ENCODE peak calls at places on chromosomes 11 and 22, in nine cellular contexts. One of them, this sample, is unnamed.

GRCh38 chr22:43883012-43883661 is 8.7 kb downstream of the PNPLA5 start:
- DNase-seq in Peyer's patch: peak; percentile 55
- DNase-seq in transverse colon: peak; percentile 36
- DNase-seq in tibial nerve: no peak
- DNase-seq in HCT116: peak; percentile 81
- DNase-seq in K562: peak; percentile 84
- DNase-seq in IMR-90: peak; percentile 81
- DNase-seq in stomach: peak; percentile 37
- DNase-seq in thyroid gland: peak; percentile 12
- DNase-seq in this sample: peak; percentile 53

GRCh38 chr11:118226781-118227180 is 2.0 kb upstream of the JAML start:
- DNase-seq in IMR-90: no peak
- DNase-seq in HCT116: no peak
- DNase-seq in transverse colon: no peak
- DNase-seq in tibial nerve: no peak
- DNase-seq in K562: no peak
- DNase-seq in thyroid gland: no peak
- DNase-seq in Peyer's patch: no peak
- DNase-seq in stomach: no peak
- DNase-seq in this sample: no peak

GRCh38 chr22:32106930-32107329 is 52.2 kb downstream of the C22orf42 start:
- DNase-seq in Peyer's patch: no peak
- DNase-seq in transverse colon: no peak
- DNase-seq in K562: peak; percentile 14
- DNase-seq in IMR-90: no peak
- DNase-seq in stomach: no peak
- DNase-seq in tibial nerve: no peak
- DNase-seq in thyroid gland: no peak
- DNase-seq in HCT116: no peak
- DNase-seq in this sample: no peak

GRCh38 chr11:133844217-133844616 is 1.1 kb downstream of the SPATA19 start:
- DNase-seq in IMR-90: no peak
- DNase-seq in stomach: no peak
- DNase-seq in Peyer's patch: no peak
- DNase-seq in tibial nerve: no peak
- DNase-seq in HCT116: no peak
- DNase-seq in transverse colon: no peak
- DNase-seq in K562: no peak
- DNase-seq in thyroid gland: peak; percentile 33
- DNase-seq in this sample: no peak

GRCh38 chr22:46090051-46090591 is 60.2 kb upstream of the PPARA start:
- DNase-seq in Peyer's patch: no peak
- DNase-seq in HCT116: no peak
- DNase-seq in transverse colon: peak; percentile 28
- DNase-seq in K562: no peak
- DNase-seq in IMR-90: no peak
- DNase-seq in stomach: peak; percentile 85
- DNase-seq in thyroid gland: peak; percentile 30
- DNase-seq in tibial nerve: peak; percentile 19
- DNase-seq in this sample: peak; percentile 84

GRCh38 chr11:125724125-125724524 is 22.0 kb upstream of the PATE1 start:
- DNase-seq in K562: peak; percentile 9
- DNase-seq in HCT116: peak; percentile 12
- DNase-seq in transverse colon: no peak
- DNase-seq in Peyer's patch: no peak
- DNase-seq in tibial nerve: no peak
- DNase-seq in thyroid gland: no peak
- DNase-seq in stomach: no peak
- DNase-seq in IMR-90: peak; percentile 4
- DNase-seq in this sample: no peak

GRCh38 chr11:118748056-118748455 is 42.9 kb downstream of the DDX6 start:
- DNase-seq in IMR-90: no peak
- DNase-seq in stomach: no peak
- DNase-seq in K562: no peak
- DNase-seq in thyroid gland: no peak
- DNase-seq in HCT116: no peak
- DNase-seq in tibial nerve: no peak
- DNase-seq in transverse colon: no peak
- DNase-seq in Peyer's patch: no peak
- DNase-seq in this sample: peak; percentile 76

GRCh38 chr11:71310184-71310583 is 57.8 kb upstream of the SHANK2 start:
- DNase-seq in HCT116: no peak
- DNase-seq in K562: no peak
- DNase-seq in Peyer's patch: no peak
- DNase-seq in thyroid gland: no peak
- DNase-seq in tibial nerve: no peak
- DNase-seq in stomach: peak; percentile 5
- DNase-seq in IMR-90: no peak
- DNase-seq in transverse colon: no peak
- DNase-seq in this sample: no peak

GRCh38 chr22:37052386-37053309 is 1.1 kb downstream of the KCTD17 start:
- DNase-seq in K562: no peak
- DNase-seq in thyroid gland: no peak
- DNase-seq in stomach: no peak
- DNase-seq in tibial nerve: no peak
- DNase-seq in transverse colon: no peak
- DNase-seq in Peyer's patch: no peak
- DNase-seq in IMR-90: no peak
- DNase-seq in HCT116: no peak
- DNase-seq in this sample: no peak

GRCh38 chr11:132728026-132728425 is 804.3 kb downstream of the OPCML start:
- DNase-seq in tibial nerve: no peak
- DNase-seq in K562: no peak
- DNase-seq in thyroid gland: no peak
- DNase-seq in Peyer's patch: no peak
- DNase-seq in transverse colon: no peak
- DNase-seq in HCT116: no peak
- DNase-seq in stomach: no peak
- DNase-seq in IMR-90: no peak
- DNase-seq in this sample: no peak
- H3K9me3 ChIP-seq in tibial nerve: no peaks in the 10 kb centered on the region
- H3K9me3 ChIP-seq in K562: no peaks in the 10 kb centered on the region
- H3K9me3 ChIP-seq in thyroid gland: no peaks in the 10 kb centered on the region
- H3K9me3 ChIP-seq in Peyer's patch: no peaks in the 10 kb centered on the region
- H3K9me3 ChIP-seq in transverse colon: no peaks in the 10 kb centered on the region
- H3K9me3 ChIP-seq in HCT116: peaks cover 11% of the 10 kb centered on the region
- H3K9me3 ChIP-seq in stomach: no peaks in the 10 kb centered on the region
- H3K9me3 ChIP-seq in IMR-90: no peaks in the 10 kb centered on the region
- H3K9me3 ChIP-seq in this sample: no peaks in the 10 kb centered on the region

GRCh38 chr22:39278040-39278439 is 33.3 kb upstream of the PDGFB start:
- DNase-seq in HCT116: no peak
- DNase-seq in thyroid gland: no peak
- DNase-seq in Peyer's patch: no peak
- DNase-seq in stomach: no peak
- DNase-seq in K562: no peak
- DNase-seq in transverse colon: no peak
- DNase-seq in tibial nerve: no peak
- DNase-seq in IMR-90: peak; percentile 53
- DNase-seq in this sample: no peak
- H3K4me1 ChIP-seq in HCT116: no peaks in the 10 kb centered on the region
- H3K4me1 ChIP-seq in thyroid gland: peaks cover 9% of the 10 kb centered on the region
- H3K4me1 ChIP-seq in Peyer's patch: no peaks in the 10 kb centered on the region
- H3K4me1 ChIP-seq in stomach: peaks cover 5% of the 10 kb centered on the region
- H3K4me1 ChIP-seq in K562: peaks cover 24% of the 10 kb centered on the region
- H3K4me1 ChIP-seq in transverse colon: no peaks in the 10 kb centered on the region
- H3K4me1 ChIP-seq in tibial nerve: peaks cover 8% of the 10 kb centered on the region
- H3K4me1 ChIP-seq in IMR-90: peaks cover 16% of the 10 kb centered on the region
- H3K4me1 ChIP-seq in this sample: no peaks in the 10 kb centered on the region

GRCh38 chr11:104159356-104159755 is 4.6 kb downstream of the PDGFD start:
- DNase-seq in IMR-90: peak; percentile 54
- DNase-seq in tibial nerve: no peak
- DNase-seq in transverse colon: no peak
- DNase-seq in HCT116: no peak
- DNase-seq in stomach: no peak
- DNase-seq in thyroid gland: no peak
- DNase-seq in Peyer's patch: no peak
- DNase-seq in K562: no peak
- DNase-seq in this sample: no peak

GRCh38 chr11:104161751-104162450 is 2.0 kb downstream of the PDGFD start:
- DNase-seq in thyroid gland: no peak
- DNase-seq in Peyer's patch: no peak
- DNase-seq in transverse colon: no peak
- DNase-seq in HCT116: no peak
- DNase-seq in tibial nerve: no peak
- DNase-seq in stomach: no peak
- DNase-seq in K562: no peak
- DNase-seq in IMR-90: peak; percentile 11
- DNase-seq in this sample: no peak

GRCh38 chr11:104163100-104164027 is 583 bp downstream of the PDGFD start:
- DNase-seq in Peyer's patch: no peak
- DNase-seq in transverse colon: no peak
- DNase-seq in tibial nerve: no peak
- DNase-seq in stomach: peak; percentile 30
- DNase-seq in thyroid gland: no peak
- DNase-seq in IMR-90: peak; percentile 20
- DNase-seq in K562: no peak
- DNase-seq in HCT116: no peak
- DNase-seq in this sample: no peak

GRCh38 chr11:104165014-104165413 is 1.1 kb upstream of the PDGFD start:
- DNase-seq in K562: no peak
- DNase-seq in transverse colon: no peak
- DNase-seq in thyroid gland: no peak
- DNase-seq in stomach: no peak
- DNase-seq in tibial nerve: no peak
- DNase-seq in Peyer's patch: no peak
- DNase-seq in IMR-90: no peak
- DNase-seq in HCT116: no peak
- DNase-seq in this sample: no peak

DNA sequence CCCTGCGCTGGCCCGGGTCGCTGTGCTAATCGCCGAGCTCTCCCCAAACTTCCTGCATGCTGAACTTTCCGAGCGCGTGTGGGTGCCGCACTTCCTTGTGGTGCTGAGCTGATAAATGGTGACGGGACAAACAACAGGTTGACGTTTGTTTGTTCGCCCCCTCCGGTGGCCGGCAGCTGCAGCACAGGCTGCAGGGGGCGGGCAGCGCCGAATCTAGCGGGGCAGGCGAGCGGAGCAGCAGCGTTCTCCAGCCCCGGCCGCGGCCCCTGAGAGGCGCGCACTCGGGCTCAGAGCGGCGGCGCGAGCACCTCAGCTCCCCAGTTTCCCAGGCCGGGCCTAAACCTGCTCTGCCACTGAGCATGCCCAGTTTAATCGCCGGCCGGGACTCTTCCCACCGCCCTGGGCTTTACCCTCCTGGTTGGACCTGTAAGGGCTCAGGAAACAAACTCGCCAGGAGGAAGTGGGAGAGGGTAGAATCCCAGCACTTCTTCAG is at the start of gene PDGFD:
- DNase-seq in tibial nerve: peak; percentile 21
- DNase-seq in transverse colon: peak; percentile 22
- DNase-seq in HCT116: no peak
- DNase-seq in IMR-90: peak; percentile 70
- DNase-seq in Peyer's patch: peak; percentile 72
- DNase-seq in thyroid gland: peak; percentile 9
- DNase-seq in stomach: peak; percentile 71
- DNase-seq in K562: peak; percentile 6
- DNase-seq in this sample: peak; percentile 46
- TF ChIP-seq POLR2A in tibial nerve: no peak
- TF ChIP-seq POLR2A in transverse colon: no peak
- TF ChIP-seq POLR2A in HCT116: no peak
- TF ChIP-seq POLR2A in IMR-90: no peak
- TF ChIP-seq POLR2A in Peyer's patch: no peak
- TF ChIP-seq POLR2A in thyroid gland: no peak
- TF ChIP-seq POLR2A in stomach: no peak
- TF ChIP-seq POLR2A in K562: no peak
- TF ChIP-seq POLR2A in this sample: no peak

GRCh38 chr11:35995872-35996271 is 52.0 kb downstream of the LDLRAD3 start:
- DNase-seq in thyroid gland: no peak
- DNase-seq in K562: no peak
- DNase-seq in IMR-90: no peak
- DNase-seq in transverse colon: no peak
- DNase-seq in Peyer's patch: no peak
- DNase-seq in tibial nerve: no peak
- DNase-seq in HCT116: no peak
- DNase-seq in stomach: no peak
- DNase-seq in this sample: no peak

GRCh38 chr11:35992551-35992950 is 48.7 kb downstream of the LDLRAD3 start:
- DNase-seq in tibial nerve: no peak
- DNase-seq in IMR-90: no peak
- DNase-seq in Peyer's patch: no peak
- DNase-seq in thyroid gland: no peak
- DNase-seq in transverse colon: no peak
- DNase-seq in K562: no peak
- DNase-seq in HCT116: no peak
- DNase-seq in stomach: no peak
- DNase-seq in this sample: no peak

GRCh38 chr11:35997908-35998307 is 54.0 kb downstream of the LDLRAD3 start:
- DNase-seq in Peyer's patch: no peak
- DNase-seq in thyroid gland: no peak
- DNase-seq in tibial nerve: no peak
- DNase-seq in stomach: no peak
- DNase-seq in HCT116: no peak
- DNase-seq in K562: no peak
- DNase-seq in IMR-90: no peak
- DNase-seq in transverse colon: no peak
- DNase-seq in this sample: no peak

GRCh38 chr11:35990816-35991215 is 47.0 kb downstream of the LDLRAD3 start:
- DNase-seq in transverse colon: no peak
- DNase-seq in HCT116: no peak
- DNase-seq in thyroid gland: no peak
- DNase-seq in stomach: no peak
- DNase-seq in K562: no peak
- DNase-seq in IMR-90: no peak
- DNase-seq in Peyer's patch: no peak
- DNase-seq in tibial nerve: no peak
- DNase-seq in this sample: no peak

GRCh38 chr11:35994421-35994820 is 50.6 kb downstream of the LDLRAD3 start:
- DNase-seq in transverse colon: no peak
- DNase-seq in HCT116: no peak
- DNase-seq in tibial nerve: no peak
- DNase-seq in thyroid gland: no peak
- DNase-seq in IMR-90: no peak
- DNase-seq in stomach: no peak
- DNase-seq in K562: no peak
- DNase-seq in Peyer's patch: no peak
- DNase-seq in this sample: no peak
- H3K9me3 ChIP-seq in transverse colon: no peaks in the 10 kb centered on the region
- H3K9me3 ChIP-seq in HCT116: no peaks in the 10 kb centered on the region
- H3K9me3 ChIP-seq in tibial nerve: no peaks in the 10 kb centered on the region
- H3K9me3 ChIP-seq in thyroid gland: no peaks in the 10 kb centered on the region
- H3K9me3 ChIP-seq in IMR-90: no peaks in the 10 kb centered on the region
- H3K9me3 ChIP-seq in stomach: peaks cover 2% of the 10 kb centered on the region
- H3K9me3 ChIP-seq in K562: no peaks in the 10 kb centered on the region
- H3K9me3 ChIP-seq in Peyer's patch: no peaks in the 10 kb centered on the region
- H3K9me3 ChIP-seq in this sample: no peaks in the 10 kb centered on the region

DNA sequence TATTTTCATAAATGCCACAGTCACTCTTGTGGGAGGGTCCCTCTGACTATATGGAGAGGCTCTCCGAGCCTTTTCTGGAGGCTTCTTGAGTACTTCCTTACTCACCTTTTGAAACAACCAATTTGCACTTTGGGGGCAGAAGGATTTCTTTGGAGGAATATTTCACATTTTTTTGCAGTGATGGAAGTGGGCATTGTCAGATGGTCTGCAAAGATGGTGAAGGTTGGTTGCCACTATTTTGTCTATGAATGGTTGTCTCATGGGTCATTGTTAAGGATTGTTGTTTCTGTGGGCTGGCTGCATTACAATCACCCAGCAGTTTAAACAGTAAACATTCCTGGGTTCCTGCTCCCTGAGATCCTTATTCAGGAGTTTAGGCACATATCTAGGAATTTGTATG is 388.2 kb downstream of the TMEM135 start:
- DNase-seq in K562: no peak
- DNase-seq in IMR-90: peak; percentile 62
- DNase-seq in stomach: no peak
- DNase-seq in tibial nerve: no peak
- DNase-seq in Peyer's patch: no peak
- DNase-seq in transverse colon: no peak
- DNase-seq in thyroid gland: no peak
- DNase-seq in HCT116: no peak
- DNase-seq in this sample: no peak
- H3K4me1 ChIP-seq in K562: no peaks in the 10 kb centered on the region
- H3K4me1 ChIP-seq in IMR-90: peaks cover 19% of the 10 kb centered on the region
- H3K4me1 ChIP-seq in stomach: no peaks in the 10 kb centered on the region
- H3K4me1 ChIP-seq in tibial nerve: no peaks in the 10 kb centered on the region
- H3K4me1 ChIP-seq in Peyer's patch: no peaks in the 10 kb centered on the region
- H3K4me1 ChIP-seq in transverse colon: no peaks in the 10 kb centered on the region
- H3K4me1 ChIP-seq in thyroid gland: no peaks in the 10 kb centered on the region
- H3K4me1 ChIP-seq in HCT116: no peaks in the 10 kb centered on the region
- H3K4me1 ChIP-seq in this sample: no peaks in the 10 kb centered on the region